ENCODE peak calls at places on chromosomes 3 and 15, in ten cellular contexts. One of them, this sample, is unnamed.

GRCh38 chr3:155747286-155747685 is 2.4 kb upstream of the PLCH1 start:
- DNase-seq in sigmoid colon: no peak
- DNase-seq in Peyer's patch: no peak
- DNase-seq in COLO829: no peak
- DNase-seq in stimulated activated CD8-positive, alpha-beta memory T cell treated with anti-CD3 and anti-CD28 coated beads, Interleukin-4, amount 100 ng/mL, for 24 hours: no peak
- DNase-seq in hepatic stellate cell: no peak
- DNase-seq in GM23248: no peak
- DNase-seq in esophagus muscularis mucosa: no peak
- DNase-seq in HFFc6: no peak
- DNase-seq in NCI-H2081: no peak
- DNase-seq in this sample: no peak

GRCh38 chr15:61141497-61142125 is 87.5 kb downstream of the RORA start:
- DNase-seq in Peyer's patch: no peak
- DNase-seq in stimulated activated CD8-positive, alpha-beta memory T cell treated with anti-CD3 and anti-CD28 coated beads, Interleukin-4, amount 100 ng/mL, for 24 hours: no peak
- DNase-seq in esophagus muscularis mucosa: peak
- DNase-seq in NCI-H2081: peak
- DNase-seq in GM23248: no peak
- DNase-seq in COLO829: no peak
- DNase-seq in HFFc6: no peak
- DNase-seq in hepatic stellate cell: no peak
- DNase-seq in sigmoid colon: no peak
- DNase-seq in this sample: no peak

GRCh38 chr3:32109256-32109655 is 2.8 kb downstream of the GPD1L start:
- DNase-seq in COLO829: no peak
- DNase-seq in esophagus muscularis mucosa: peak
- DNase-seq in stimulated activated CD8-positive, alpha-beta memory T cell treated with anti-CD3 and anti-CD28 coated beads, Interleukin-4, amount 100 ng/mL, for 24 hours: no peak
- DNase-seq in NCI-H2081: no peak
- DNase-seq in HFFc6: no peak
- DNase-seq in Peyer's patch: peak
- DNase-seq in hepatic stellate cell: no peak
- DNase-seq in GM23248: peak
- DNase-seq in sigmoid colon: peak
- DNase-seq in this sample: peak

GRCh38 chr3:125163739-125164601 is 48.6 kb downstream of the SLC12A8 start:
- DNase-seq in sigmoid colon: no peak
- DNase-seq in stimulated activated CD8-positive, alpha-beta memory T cell treated with anti-CD3 and anti-CD28 coated beads, Interleukin-4, amount 100 ng/mL, for 24 hours: no peak
- DNase-seq in hepatic stellate cell: no peak
- DNase-seq in Peyer's patch: no peak
- DNase-seq in esophagus muscularis mucosa: no peak
- DNase-seq in COLO829: no peak
- DNase-seq in GM23248: peak
- DNase-seq in NCI-H2081: no peak
- DNase-seq in HFFc6: no peak
- DNase-seq in this sample: no peak

GRCh38 chr3:172647823-172648222 is 63.0 kb downstream of the NCEH1 start:
- DNase-seq in hepatic stellate cell: no peak
- DNase-seq in NCI-H2081: peak
- DNase-seq in esophagus muscularis mucosa: peak
- DNase-seq in stimulated activated CD8-positive, alpha-beta memory T cell treated with anti-CD3 and anti-CD28 coated beads, Interleukin-4, amount 100 ng/mL, for 24 hours: no peak
- DNase-seq in sigmoid colon: no peak
- DNase-seq in GM23248: no peak
- DNase-seq in Peyer's patch: no peak
- DNase-seq in HFFc6: no peak
- DNase-seq in COLO829: no peak
- DNase-seq in this sample: no peak

GRCh38 chr3:127951276-127951675 is 36.2 kb downstream of the KBTBD12 start:
- DNase-seq in Peyer's patch: no peak
- DNase-seq in stimulated activated CD8-positive, alpha-beta memory T cell treated with anti-CD3 and anti-CD28 coated beads, Interleukin-4, amount 100 ng/mL, for 24 hours: no peak
- DNase-seq in sigmoid colon: no peak
- DNase-seq in HFFc6: peak
- DNase-seq in GM23248: peak
- DNase-seq in hepatic stellate cell: no peak
- DNase-seq in COLO829: no peak
- DNase-seq in NCI-H2081: no peak
- DNase-seq in esophagus muscularis mucosa: no peak
- DNase-seq in this sample: no peak

GRCh38 chr3:8869613-8870012 is 93.7 kb downstream of the RAD18 start:
- DNase-seq in esophagus muscularis mucosa: no peak
- DNase-seq in sigmoid colon: no peak
- DNase-seq in GM23248: peak
- DNase-seq in HFFc6: peak
- DNase-seq in Peyer's patch: no peak
- DNase-seq in stimulated activated CD8-positive, alpha-beta memory T cell treated with anti-CD3 and anti-CD28 coated beads, Interleukin-4, amount 100 ng/mL, for 24 hours: no peak
- DNase-seq in hepatic stellate cell: peak
- DNase-seq in COLO829: peak
- DNase-seq in NCI-H2081: no peak
- DNase-seq in this sample: no peak

GRCh38 chr3:28901029-28901428 is 379.8 kb upstream of the RBMS3 start:
- DNase-seq in NCI-H2081: no peak
- DNase-seq in GM23248: peak
- DNase-seq in sigmoid colon: no peak
- DNase-seq in hepatic stellate cell: no peak
- DNase-seq in COLO829: no peak
- DNase-seq in stimulated activated CD8-positive, alpha-beta memory T cell treated with anti-CD3 and anti-CD28 coated beads, Interleukin-4, amount 100 ng/mL, for 24 hours: no peak
- DNase-seq in Peyer's patch: no peak
- DNase-seq in esophagus muscularis mucosa: no peak
- DNase-seq in HFFc6: no peak
- DNase-seq in this sample: no peak

GRCh38 chr15:39392469-39393047 is 188.3 kb upstream of the THBS1 start:
- DNase-seq in NCI-H2081: no peak
- DNase-seq in sigmoid colon: no peak
- DNase-seq in esophagus muscularis mucosa: no peak
- DNase-seq in GM23248: no peak
- DNase-seq in COLO829: no peak
- DNase-seq in hepatic stellate cell: no peak
- DNase-seq in Peyer's patch: peak
- DNase-seq in HFFc6: no peak
- DNase-seq in stimulated activated CD8-positive, alpha-beta memory T cell treated with anti-CD3 and anti-CD28 coated beads, Interleukin-4, amount 100 ng/mL, for 24 hours: no peak
- DNase-seq in this sample: no peak

GRCh38 chr3:52056521-52056967 is at the start of gene DUSP7:
- DNase-seq in GM23248: peak
- DNase-seq in NCI-H2081: peak
- DNase-seq in sigmoid colon: peak
- DNase-seq in hepatic stellate cell: peak
- DNase-seq in esophagus muscularis mucosa: no peak
- DNase-seq in COLO829: no peak
- DNase-seq in HFFc6: no peak
- DNase-seq in stimulated activated CD8-positive, alpha-beta memory T cell treated with anti-CD3 and anti-CD28 coated beads, Interleukin-4, amount 100 ng/mL, for 24 hours: peak
- DNase-seq in Peyer's patch: peak
- DNase-seq in this sample: peak

GRCh38 chr3:168952551-168952950 is 711.0 kb downstream of the MECOM start:
- DNase-seq in hepatic stellate cell: no peak
- DNase-seq in COLO829: peak
- DNase-seq in HFFc6: peak
- DNase-seq in GM23248: peak
- DNase-seq in Peyer's patch: no peak
- DNase-seq in sigmoid colon: no peak
- DNase-seq in stimulated activated CD8-positive, alpha-beta memory T cell treated with anti-CD3 and anti-CD28 coated beads, Interleukin-4, amount 100 ng/mL, for 24 hours: no peak
- DNase-seq in NCI-H2081: no peak
- DNase-seq in esophagus muscularis mucosa: no peak
- DNase-seq in this sample: no peak

This sample was measured in coronary artery.